ENCODE peak calls at places on chromosomes 1 and 21, in seven cellular contexts. Q is psoas muscle, M is cardiac muscle cell, B is esophagus muscularis mucosa, T is dorsolateral prefrontal cortex, A is fibroblast of the aortic adventitia, K is fibroblast of villous mesenchyme. U is an unnamed sample.

GRCh38 chr1:110616587-110616986 is 10.4 kb upstream of the KCNA2 start:
- DNase-seq in Q (no peak), B (no peak), A (no peak), K (no peak), M (peak; percentile 48), T (no peak), U (peak; percentile 19)

GRCh38 chr1:181222972-181223371 is 134.5 kb downstream of the IER5 start:
- DNase-seq in B (no peak), T (no peak), K (no peak), M (no peak), Q (no peak), A (no peak), U (no peak)

GRCh38 chr1:171486048-171486519 is 754 bp downstream of the PRRC2C start:
- DNase-seq in M (peak; percentile 76), A (peak; percentile 76), Q (no peak), B (no peak), K (peak; percentile 84), T (no peak), U (peak; percentile 73)

GRCh38 chr21:35023396-35024070 is 25.6 kb downstream of the RUNX1 start:
- DNase-seq in M (no peak), K (no peak), Q (no peak), T (no peak), B (no peak), A (no peak), U (no peak)

GRCh38 chr1:161709373-161709772 is 2.3 kb downstream of the FCRLA start:
- DNase-seq in B (no peak), Q (no peak), K (no peak), A (no peak), T (no peak), M (no peak), U (no peak)

GRCh38 chr21:41794600-41794999 is 27.7 kb upstream of the RIPK4 start:
- DNase-seq in K (no peak), T (no peak), A (no peak), Q (no peak), B (no peak), M (no peak), U (no peak)

GRCh38 chr1:198528376-198528775 is 12.1 kb downstream of the ATP6V1G3 start:
- DNase-seq in T (no peak), B (no peak), Q (no peak), M (peak; percentile 69), A (peak; percentile 85), K (peak; percentile 56), U (peak; percentile 7)

GRCh38 chr1:37755290-37755689 is 9.6 kb downstream of the EPHA10 start:
- DNase-seq in M (no peak), B (no peak), K (no peak), A (no peak), T (no peak), Q (no peak), U (no peak)

GRCh38 chr1:226519741-226520598 is 28.6 kb upstream of the STUM start:
- DNase-seq in K (no peak), B (no peak), A (no peak), Q (no peak), T (no peak), M (no peak), U (no peak)

GRCh38 chr1:119622694-119623515 is 25.2 kb downstream of the ZNF697 start:
- DNase-seq in T (no peak), A (no peak), K (no peak), M (no peak), Q (no peak), B (no peak), U (no peak)

GRCh38 chr1:225462714-225463574 is 35.1 kb upstream of the LBR start:
- DNase-seq in B (no peak), K (no peak), T (peak; percentile 35), A (no peak), Q (peak; percentile 23), M (no peak), U (no peak)

GRCh38 chr1:33502726-33503125 is 30.3 kb downstream of the ZSCAN20 start:
- DNase-seq in A (peak; percentile 20), M (peak; percentile 20), T (no peak), Q (no peak), K (peak; percentile 39), B (no peak), U (peak; percentile 22)

GRCh38 chr1:225915538-225915991 is 8.5 kb downstream of the PYCR2 start:
- DNase-seq in B (no peak), Q (no peak), T (no peak), M (no peak), K (no peak), A (no peak), U (no peak)

GRCh38 chr1:22673486-22674409 is 20.7 kb downstream of the C1QB start:
- DNase-seq in B (no peak), A (peak; percentile 80), M (peak; percentile 78), K (peak; percentile 69), T (peak; percentile 73), Q (no peak), U (peak; percentile 55)

GRCh38 chr1:2592672-2593071 is 6.1 kb downstream of the PRXL2B start:
- DNase-seq in T (peak; percentile 17), A (no peak), B (no peak), Q (no peak), M (no peak), K (no peak), U (no peak)

DNA sequence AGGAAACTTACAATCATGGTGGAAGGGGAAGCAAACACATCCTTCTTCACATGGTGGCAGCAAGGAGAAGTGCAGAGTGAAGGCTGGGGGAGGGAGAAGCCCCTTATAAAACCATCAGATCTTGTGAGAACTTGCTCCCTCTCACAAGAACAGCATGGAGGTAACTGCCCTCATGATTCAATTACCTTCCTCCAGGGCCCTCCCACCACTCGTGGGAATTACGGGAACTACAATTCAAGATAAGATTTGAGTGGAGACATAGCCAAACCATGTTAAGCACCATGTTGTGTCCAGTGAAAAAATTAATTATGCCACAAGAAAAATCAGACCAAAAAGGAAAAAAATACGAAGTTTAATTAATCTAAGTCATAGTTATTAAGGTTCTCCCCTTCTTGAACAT is 109.5 kb downstream of the CLDN17 start:
- DNase-seq in M (no peak), K (no peak), B (no peak), Q (no peak), T (no peak), A (no peak), U (no peak)
- H3K4me3 ChIP-seq in M (no peak overlapping the region), K (no peak overlapping the region), B (no peak overlapping the region), Q (no peak overlapping the region), T (no peak overlapping the region), A (no peak overlapping the region), U (no peak overlapping the region)

GRCh38 chr1:244918422-244919319 is 54.3 kb upstream of the HNRNPU start:
- DNase-seq in B (no peak), Q (peak; percentile 86), A (peak; percentile 15), T (peak; percentile 73), K (peak; percentile 22), M (peak; percentile 29), U (peak; percentile 12)
- TF ChIP-seq CTCF in B (peak; percentile 26), Q (peak; percentile 21), A (no peak), T (no peak), K (peak; percentile 9), M (no peak), U (no peak)

GRCh38 chr1:46721204-46721603 is 2.3 kb upstream of the EFCAB14 start:
- DNase-seq in K (no peak), M (no peak), T (no peak), A (no peak), Q (no peak), B (no peak), U (no peak)

GRCh38 chr1:46718727-46719622 is at the start of gene EFCAB14:
- DNase-seq in T (peak; percentile 98), M (peak; percentile 93), K (peak; percentile 93), A (peak; percentile 84), Q (peak; percentile 98), B (peak; percentile 99), U (peak; percentile 96)

GRCh38 chr1:46717654-46718053 is 1.3 kb downstream of the EFCAB14 start:
- DNase-seq in B (no peak), T (no peak), Q (no peak), K (no peak), M (peak; percentile 3), A (no peak), U (no peak)

GRCh38 chr1:46718340-46718726 is 581 bp downstream of the EFCAB14 start:
- DNase-seq in T (no peak), M (peak; percentile 8), B (no peak), A (no peak), Q (no peak), K (peak; percentile 19), U (no peak)

GRCh38 chr1:46719689-46720088 is 775 bp upstream of the EFCAB14 start:
- DNase-seq in A (no peak), T (no peak), M (no peak), B (no peak), K (peak; percentile 7), Q (no peak), U (no peak)
- H3K4me3 ChIP-seq in A (no peak overlapping the region), T (peak overlapping the region; percentile 74), M (peak overlapping the region; percentile 65), B (peak overlapping the region; percentile 100), K (peak overlapping the region; percentile 92), Q (peak overlapping the region; percentile 100), U (peak overlapping the region; percentile 96)

GRCh38 chr1:41322835-41323234 is 38.4 kb upstream of the FOXO6 start:
- DNase-seq in T (peak; percentile 66), A (no peak), M (peak; percentile 50), Q (peak; percentile 83), B (peak; percentile 81), K (peak; percentile 17), U (no peak)
- TF ChIP-seq CTCF in T (no peak), A (peak; percentile 12), M (peak; percentile 50), Q (peak; percentile 63), B (peak; percentile 33), K (peak; percentile 41), U (peak; percentile 37)

GRCh38 chr1:50418600-50419109 is 4.6 kb downstream of the DMRTA2 start:
- DNase-seq in Q (peak; percentile 53), B (no peak), K (no peak), A (no peak), T (no peak), M (peak; percentile 22), U (no peak)
- H3K4me3 ChIP-seq in Q (peak overlapping the region; percentile 62), B (peak overlapping the region; percentile 43), K (peak overlapping the region; percentile 21), A (no peak overlapping the region), T (no peak overlapping the region), M (peak overlapping the region; percentile 33), U (no peak overlapping the region)

DNA sequence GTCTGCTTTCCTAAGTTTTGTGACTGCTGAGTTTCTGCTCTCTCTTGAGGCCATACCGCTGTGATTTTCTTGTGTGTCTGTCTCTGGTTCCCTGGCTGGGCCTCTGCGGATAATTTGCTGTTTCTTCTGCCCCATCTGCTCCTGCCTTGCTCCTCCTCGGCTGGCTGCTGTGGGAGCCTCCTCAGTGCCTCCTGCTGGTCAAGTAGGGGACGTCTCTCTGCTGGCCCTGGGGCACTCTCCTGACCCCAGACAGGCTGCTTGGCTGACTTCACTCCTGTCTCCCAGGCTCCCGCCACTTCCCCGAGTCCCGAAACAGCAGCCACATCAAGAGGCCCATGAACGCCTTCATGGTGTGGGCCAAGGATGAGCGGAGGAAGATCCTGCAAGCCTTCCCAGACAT is 28.5 kb downstream of the ETNK2 start:
- DNase-seq in M (peak; percentile 23), T (no peak), Q (no peak), B (no peak), K (no peak), A (no peak), U (no peak)
- TF ChIP-seq CTCF in M (peak; percentile 39), T (no peak), Q (peak; percentile 7), B (peak; percentile 15), K (peak; percentile 49), A (peak; percentile 40), U (peak; percentile 32)

GRCh38 chr1:44759077-44759476 is 16.3 kb upstream of the RPS8 start:
- DNase-seq in A (no peak), B (no peak), M (no peak), Q (no peak), T (no peak), K (no peak), U (no peak)
- H3K4me3 ChIP-seq in A (no peak overlapping the region), B (no peak overlapping the region), M (no peak overlapping the region), Q (no peak overlapping the region), T (no peak overlapping the region), K (no peak overlapping the region), U (no peak overlapping the region)